ENCODE peak calls at places on chromosome 4, in four cellular contexts. B is MM.1S, M is adrenal gland, P is ovary. S is an unnamed sample.

GRCh38 chr4:151641167-151641566 is 119.6 kb downstream of the GATB start:
- DNase-seq in P (no peak), M (no peak), B (no peak), S (no peak)

GRCh38 chr4:185560316-185560715 is 25.0 kb upstream of the PDLIM3 start:
- DNase-seq in B (no peak), P (no peak), M (no peak), S (no peak)

GRCh38 chr4:121479801-121480200 is 99.0 kb upstream of the QRFPR start:
- DNase-seq in P (no peak), M (no peak), B (no peak), S (no peak)

GRCh38 chr4:114400531-114400930 is 198.1 kb upstream of the UGT8 start:
- DNase-seq in P (no peak), M (no peak), B (no peak), S (no peak)

GRCh38 chr4:75841641-75842520 is 60.4 kb downstream of the PPEF2 start:
- DNase-seq in P (no peak), M (no peak), B (no peak), S (no peak)

GRCh38 chr4:37476256-37476655 is 209.9 kb downstream of the RELL1 start:
- DNase-seq in M (no peak), B (no peak), P (no peak), S (no peak)

GRCh38 chr4:43379001-43379400 is 486.5 kb downstream of the GRXCR1 start:
- DNase-seq in P (no peak), M (no peak), B (no peak), S (no peak)

GRCh38 chr4:85747871-85748491 is 273.0 kb downstream of the ARHGAP24 start:
- DNase-seq in B (peak; percentile 81), P (no peak), M (peak; percentile 54), S (no peak)

GRCh38 chr4:27692098-27692679 is 831.5 kb downstream of the STIM2 start:
- DNase-seq in B (peak; percentile 52), P (no peak), M (no peak), S (no peak)

GRCh38 chr4:15653864-15654391 is 1.2 kb downstream of the FBXL5 start:
- DNase-seq in M (no peak), P (no peak), B (peak; percentile 45), S (no peak)

GRCh38 chr4:14022428-14022827 is 394.9 kb upstream of the BOD1L1 start:
- DNase-seq in B (no peak), M (no peak), P (no peak), S (no peak)

GRCh38 chr4:70449220-70449619 is 22.8 kb upstream of the MUC7 start:
- DNase-seq in B (no peak), P (no peak), M (no peak), S (no peak)

GRCh38 chr4:23887989-23888388 is 1.9 kb downstream of the PPARGC1A start:
- DNase-seq in M (no peak), B (no peak), P (no peak), S (no peak)

GRCh38 chr4:107478327-107478946 is 241.6 kb downstream of the PAPSS1 start:
- DNase-seq in P (no peak), M (no peak), B (no peak), S (no peak)

GRCh38 chr4:184421558-184422155 is 52.7 kb downstream of the IRF2 start:
- DNase-seq in P (no peak), M (no peak), B (peak; percentile 62), S (no peak)

GRCh38 chr4:123352240-123352945 is 44.2 kb upstream of the SPRY1 start:
- DNase-seq in P (no peak), M (no peak), B (no peak), S (no peak)

GRCh38 chr4:52641853-52642563 is 17.1 kb downstream of the USP46 start:
- DNase-seq in P (no peak), B (no peak), M (no peak), S (no peak)

GRCh38 chr4:176575141-176575731 is 217.5 kb downstream of the VEGFC start:
- DNase-seq in M (no peak), B (no peak), P (no peak), S (no peak)

GRCh38 chr4:44771789-44772188 is 45.4 kb upstream of the GNPDA2 start:
- DNase-seq in B (no peak), P (no peak), M (no peak), S (no peak)

GRCh38 chr4:76923619-76924357 is 25.8 kb upstream of the SEPTIN11 start:
- DNase-seq in P (no peak), B (no peak), M (no peak), S (no peak)

GRCh38 chr4:140764785-140765392 is 8.7 kb upstream of the TBC1D9 start:
- DNase-seq in M (no peak), B (no peak), P (no peak), S (no peak)

GRCh38 chr4:51894246-51894645 is 51.3 kb downstream of the DCUN1D4 start:
- DNase-seq in B (no peak), M (no peak), P (no peak), S (no peak)

GRCh38 chr4:84279678-84280077 is 219.4 kb downstream of the NKX6-1 start:
- DNase-seq in M (no peak), B (no peak), P (no peak), S (no peak)

GRCh38 chr4:183220246-183220645 is 99.8 kb downstream of the CLDN22 start:
- DNase-seq in B (no peak), M (no peak), P (no peak), S (no peak)

GRCh38 chr4:187767158-187767557 is 228.4 kb upstream of the ZFP42 start:
- DNase-seq in M (no peak), B (no peak), P (no peak), S (no peak)

GRCh38 chr4:104677122-104677521 is 182.4 kb upstream of the CXXC4 start:
- DNase-seq in M (no peak), P (no peak), B (no peak), S (no peak)

GRCh38 chr4:88938138-88938537 is 118.8 kb downstream of the FAM13A start:
- DNase-seq in M (no peak), B (no peak), P (no peak), S (no peak)

GRCh38 chr4:98658287-98659105 is at the start of gene TSPAN5:
- DNase-seq in P (peak; percentile 84), M (peak; percentile 49), B (peak; percentile 90), S (peak; percentile 76)

GRCh38 chr4:89166971-89167475 is 55.7 kb downstream of the TIGD2 start:
- DNase-seq in B (no peak), M (no peak), P (no peak), S (no peak)

GRCh38 chr4:36489798-36490197 is 208.4 kb downstream of the DTHD1 start:
- DNase-seq in P (no peak), B (no peak), M (no peak), S (no peak)

GRCh38 chr4:153346563-153346962 is 2.1 kb downstream of the MND1 start:
- DNase-seq in M (no peak), P (no peak), B (no peak), S (no peak)

GRCh38 chr4:75895744-75896314 is 6.4 kb downstream of the PPEF2 start:
- DNase-seq in P (no peak), B (peak; percentile 41), M (no peak), S (no peak)

GRCh38 chr4:158302076-158302866 is 92.0 kb downstream of the TMEM144 start:
- DNase-seq in P (no peak), M (no peak), B (no peak), S (no peak)

GRCh38 chr4:101175896-101176676 is 171.2 kb downstream of the PPP3CA start:
- DNase-seq in P (peak; percentile 24), M (peak; percentile 36), B (no peak), S (no peak)

GRCh38 chr4:144410230-144410783 is 235.6 kb upstream of the HHIP start:
- DNase-seq in P (no peak), B (no peak), M (no peak), S (no peak)

GRCh38 chr4:78784255-78784654 is 8.1 kb downstream of the BMP2K start:
- DNase-seq in B (no peak), P (no peak), M (no peak), S (no peak)

GRCh38 chr4:141642711-141643110 is 6.3 kb downstream of the IL15 start:
- DNase-seq in P (no peak), M (no peak), B (no peak), S (no peak)

DNA sequence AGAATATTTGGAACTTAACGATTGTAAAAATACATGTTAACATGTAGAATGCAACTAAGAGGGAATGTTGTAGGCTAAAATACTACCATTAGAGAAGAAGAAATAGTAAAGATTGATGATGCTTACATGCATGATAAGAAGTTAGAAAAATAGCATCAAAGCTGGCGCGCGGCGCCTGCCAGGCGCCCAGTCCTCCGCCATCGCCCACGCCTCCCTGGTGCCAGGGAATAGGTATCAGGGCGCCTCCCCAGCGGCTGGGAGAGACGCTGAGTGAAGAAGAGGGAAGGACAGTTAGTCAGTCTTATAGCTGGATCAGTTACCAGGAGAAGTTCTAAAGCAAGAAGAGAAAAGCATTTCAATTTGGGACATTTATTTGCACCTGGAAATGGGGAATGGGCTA is 36.0 kb downstream of the NSUN7 start:
- DNase-seq in P (no peak), M (no peak), B (no peak), S (no peak)
- H3K4me3 ChIP-seq in P (no peak overlapping the region), M (no peak overlapping the region), B (no peak overlapping the region), S (no peak overlapping the region)

GRCh38 chr4:157170321-157170720 is 50.2 kb upstream of the GRIA2 start:
- DNase-seq in P (no peak), M (no peak), B (no peak), S (no peak)

GRCh38 chr4:157172011-157172410 is 48.5 kb upstream of the GRIA2 start:
- DNase-seq in P (no peak), B (no peak), M (no peak), S (no peak)
- TF ChIP-seq CTCF in P (no peak), B (no peak), M (no peak), S (no peak)

GRCh38 chr4:53921856-53922255 is 142.5 kb downstream of the CHIC2 start:
- DNase-seq in M (no peak), P (no peak), B (no peak), S (no peak)
- H3K27me3 ChIP-seq in M (no peaks in the 10 kb centered on the region), P (no peaks in the 10 kb centered on the region), B (no peaks in the 10 kb centered on the region), S (no peaks in the 10 kb centered on the region)

GRCh38 chr4:147811878-147812277 is 80.0 kb downstream of the ARHGAP10 start:
- DNase-seq in M (no peak), B (no peak), P (no peak), S (no peak)
- H3K4me3 ChIP-seq in M (no peak overlapping the region), B (no peak overlapping the region), P (no peak overlapping the region), S (no peak overlapping the region)

GRCh38 chr4:125390126-125390525 is 75.4 kb downstream of the FAT4 start:
- DNase-seq in P (no peak), M (no peak), B (no peak), S (no peak)
- TF ChIP-seq CTCF in P (no peak), M (no peak), B (no peak), S (no peak)

S was measured in dorsolateral prefrontal cortex.